ENCODE peak calls at places on chromosomes 2 and 18, in seven cellular contexts. I, X, K, P, M, A and C are unnamed samples.

GRCh38 chr2:153196378-153197058 is 282.0 kb downstream of the RPRM start:
- DNase-seq in I (no peak), X (no peak), K (no peak), P (no peak), M (no peak), A (no peak), C (no peak)

GRCh38 chr2:70525032-70525431 is 28.6 kb downstream of the TGFA start:
- DNase-seq in I (no peak), X (no peak), K (peak), P (peak), M (no peak), A (peak), C (peak)

GRCh38 chr2:45652090-45653050 is 895 bp downstream of the PRKCE start:
- DNase-seq in I (peak), X (peak), K (peak), P (no peak), M (peak), A (peak), C (peak)

GRCh38 chr2:181106229-181106628 is 125.8 kb downstream of the UBE2E3 start:
- DNase-seq in I (no peak), X (no peak), K (no peak), P (no peak), M (no peak), A (no peak), C (no peak)

GRCh38 chr2:148554459-148555247 is 89.9 kb upstream of the EPC2 start:
- DNase-seq in I (no peak), X (no peak), K (peak), P (no peak), M (no peak), A (no peak), C (peak)

GRCh38 chr2:216081487-216082387 is at the start of the genes PECR and TMEM169:
- DNase-seq in I (peak), X (peak), K (peak), P (no peak), M (peak), A (peak), C (peak)

GRCh38 chr2:34115076-34115475 is 516.0 kb upstream of the FAM98A start:
- DNase-seq in I (no peak), X (no peak), K (no peak), P (no peak), M (no peak), A (no peak), C (no peak)

GRCh38 chr2:159661286-159661685 is 44.9 kb upstream of the BAZ2B start:
- DNase-seq in I (no peak), X (no peak), K (no peak), P (no peak), M (no peak), A (no peak), C (peak)

GRCh38 chr2:172481507-172482262 is 54.3 kb downstream of the ITGA6 start:
- DNase-seq in I (no peak), X (no peak), K (no peak), P (no peak), M (no peak), A (no peak), C (no peak)

GRCh38 chr2:46893231-46893943 is 22.2 kb downstream of the MCFD2 start:
- DNase-seq in I (no peak), X (no peak), K (no peak), P (no peak), M (no peak), A (no peak), C (no peak)

GRCh38 chr2:162243305-162243693 is at the start of gene FAP:
- DNase-seq in I (peak), X (no peak), K (peak), P (no peak), M (no peak), A (no peak), C (peak)

GRCh38 chr18:62939433-62939832 is 224.1 kb downstream of the PHLPP1 start:
- DNase-seq in I (no peak), X (no peak), K (no peak), P (no peak), M (no peak), A (no peak), C (no peak)

GRCh38 chr2:27162151-27163121 is 13.6 kb downstream of the TCF23 start:
- DNase-seq in I (no peak), X (no peak), K (no peak), P (no peak), M (no peak), A (no peak), C (no peak)

GRCh38 chr2:143284087-143284675 is 155.0 kb downstream of the ARHGAP15 start:
- DNase-seq in I (peak), X (no peak), K (peak), P (no peak), M (peak), A (no peak), C (peak)

GRCh38 chr2:99597616-99598015 is 107.8 kb upstream of the REV1 start:
- DNase-seq in I (no peak), X (no peak), K (no peak), P (no peak), M (no peak), A (no peak), C (peak)

GRCh38 chr2:200223385-200223784 is 83.1 kb upstream of the SPATS2L start:
- DNase-seq in I (no peak), X (no peak), K (no peak), P (peak), M (no peak), A (no peak), C (peak)

GRCh38 chr2:212998629-212999359 is 152.6 kb downstream of the IKZF2 start:
- DNase-seq in I (no peak), X (no peak), K (peak), P (no peak), M (no peak), A (no peak), C (peak)

GRCh38 chr2:1584051-1584531 is 160.2 kb downstream of the PXDN start:
- DNase-seq in I (no peak), X (no peak), K (no peak), P (no peak), M (no peak), A (no peak), C (no peak)

GRCh38 chr2:235116885-235117492 is 165.2 kb downstream of the SH3BP4 start:
- DNase-seq in I (peak), X (no peak), K (peak), P (no peak), M (no peak), A (no peak), C (peak)

GRCh38 chr2:20645301-20645701 is 5.6 kb downstream of the HS1BP3 start:
- DNase-seq in I (no peak), X (no peak), K (no peak), P (no peak), M (no peak), A (no peak), C (no peak)

DNA sequence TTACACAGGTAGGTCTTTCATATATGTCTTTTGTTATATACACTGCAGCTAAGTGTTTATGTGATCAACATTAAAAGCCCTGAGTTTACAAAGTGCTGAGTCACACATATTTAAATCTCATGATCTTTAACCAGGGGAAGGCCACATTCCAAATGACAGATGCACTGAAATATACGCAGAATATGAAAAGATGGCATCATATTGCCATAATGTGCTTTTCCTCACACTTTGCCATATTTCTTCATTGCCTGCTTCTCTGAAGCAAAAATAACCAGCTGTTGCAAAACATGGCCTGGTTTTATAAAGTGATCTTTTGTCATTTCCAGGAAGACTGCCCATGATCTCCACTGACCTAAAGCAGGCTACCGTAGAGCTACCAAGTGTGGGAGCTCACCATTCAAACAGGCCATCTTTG is 93.5 kb upstream of the MAPRE2 start:
- DNase-seq in I (no peak), X (no peak), K (peak), P (no peak), M (no peak), A (no peak), C (peak)
- TF ChIP-seq CTCF in I (no peak), X (no peak), K (no peak), P (no peak), M (no peak), A (no peak), C (no peak)

GRCh38 chr2:43193652-43193995 is 32.8 kb downstream of the ZFP36L2 start:
- DNase-seq in I (no peak), X (no peak), K (no peak), P (no peak), M (no peak), A (no peak), C (no peak)

GRCh38 chr2:43193996-43194869 is 32.2 kb downstream of the ZFP36L2 start:
- DNase-seq in I (peak), X (no peak), K (no peak), P (no peak), M (peak), A (peak), C (no peak)

GRCh38 chr2:43192939-43193651 is 33.3 kb downstream of the ZFP36L2 start:
- DNase-seq in I (peak), X (no peak), K (no peak), P (no peak), M (no peak), A (peak), C (no peak)

GRCh38 chr2:43190305-43191052 is 35.9 kb downstream of the ZFP36L2 start:
- DNase-seq in I (no peak), X (no peak), K (no peak), P (no peak), M (no peak), A (no peak), C (no peak)

DNA sequence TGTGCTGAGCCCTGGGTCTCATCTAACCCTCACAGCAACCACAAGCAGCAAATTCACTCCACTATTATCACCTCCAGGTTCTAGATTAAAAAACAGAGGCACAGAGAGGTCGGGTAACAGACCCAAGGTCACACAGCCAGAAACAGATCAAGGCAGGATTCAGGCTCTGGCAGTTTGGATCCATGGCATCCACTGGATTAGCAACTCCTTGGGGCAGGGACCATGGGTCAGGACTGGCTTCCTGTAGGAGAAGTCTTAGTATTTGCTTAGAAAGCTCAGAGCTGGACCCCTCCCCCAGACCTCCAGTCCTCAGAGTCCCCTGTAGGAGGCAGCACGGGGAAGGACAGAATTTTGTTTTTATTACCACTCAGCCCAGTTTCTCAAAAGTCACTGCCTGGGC is 34.4 kb downstream of the ZFP36L2 start:
- DNase-seq in I (no peak), X (no peak), K (no peak), P (no peak), M (no peak), A (no peak), C (no peak)
- TF ChIP-seq CTCF in I (peak), X (peak), K (no peak), P (peak), M (no peak), A (no peak), C (peak)

GRCh38 chr2:161063946-161064306 is 96.3 kb upstream of the TANK start:
- DNase-seq in I (no peak), X (no peak), K (no peak), P (no peak), M (no peak), A (no peak), C (no peak)
- TF ChIP-seq CTCF in I (no peak), X (no peak), K (no peak), P (no peak), M (no peak), A (no peak), C (peak)

DNA sequence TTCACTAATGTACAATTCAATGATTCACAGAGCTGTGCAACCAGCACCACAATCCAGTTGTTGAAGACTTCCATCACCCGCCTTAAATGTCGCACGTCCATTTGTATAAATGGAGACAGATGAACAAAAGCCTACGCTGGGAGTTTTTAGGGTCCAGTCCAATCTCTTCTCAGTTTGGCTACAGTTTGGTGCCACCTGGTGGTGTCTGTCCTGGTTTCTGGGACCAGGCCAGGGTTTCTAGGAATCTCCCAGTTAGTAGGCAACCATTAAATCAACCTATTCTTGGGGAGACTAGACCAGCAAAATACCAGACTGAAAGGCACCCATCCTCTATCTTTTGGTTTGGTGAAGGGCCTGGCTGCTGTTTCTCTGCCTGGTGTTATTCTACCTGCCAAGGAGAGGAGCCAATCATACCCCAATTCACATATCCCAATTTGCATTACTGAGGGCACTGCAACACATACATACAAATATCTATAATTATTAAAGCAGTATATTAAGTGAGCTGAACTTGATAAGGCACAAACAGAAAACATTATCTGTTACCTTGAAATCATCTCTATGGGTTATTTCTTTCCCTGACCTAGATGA is 3.2 kb upstream of the DDX1 start:
- DNase-seq in I (peak), X (peak), K (peak), P (no peak), M (peak), A (no peak), C (peak)
- TF ChIP-seq CTCF in I (peak), X (peak), K (peak), P (peak), M (peak), A (peak), C (peak)

GRCh38 chr2:168577885-168578284 is 121.8 kb downstream of the CERS6 start:
- DNase-seq in I (no peak), X (no peak), K (no peak), P (no peak), M (no peak), A (no peak), C (peak)
- TF ChIP-seq CTCF in I (no peak), X (no peak), K (no peak), P (no peak), M (no peak), A (no peak), C (no peak)

DNA sequence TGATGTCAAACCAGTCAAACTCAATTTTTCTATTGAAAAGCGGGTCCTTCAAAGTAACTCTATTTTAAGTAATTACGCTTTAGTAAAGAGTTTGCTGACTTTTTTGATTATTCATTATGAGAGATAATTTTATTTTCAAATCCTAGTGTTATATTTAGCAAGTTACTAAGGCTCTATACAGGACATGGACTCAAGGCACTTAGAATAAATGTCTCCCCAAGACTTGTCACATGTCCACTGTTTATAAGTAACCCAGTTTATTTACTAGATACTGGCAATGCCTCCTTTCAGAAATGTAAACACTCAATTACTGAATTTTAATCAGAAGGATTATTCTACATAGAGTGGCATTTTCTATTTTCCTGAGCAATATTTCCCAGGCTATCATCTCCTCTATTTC is 638.1 kb downstream of the ERBB4 start:
- DNase-seq in I (no peak), X (no peak), K (no peak), P (no peak), M (no peak), A (no peak), C (no peak)
- TF ChIP-seq CTCF in I (no peak), X (no peak), K (no peak), P (no peak), M (no peak), A (no peak), C (no peak)

DNA sequence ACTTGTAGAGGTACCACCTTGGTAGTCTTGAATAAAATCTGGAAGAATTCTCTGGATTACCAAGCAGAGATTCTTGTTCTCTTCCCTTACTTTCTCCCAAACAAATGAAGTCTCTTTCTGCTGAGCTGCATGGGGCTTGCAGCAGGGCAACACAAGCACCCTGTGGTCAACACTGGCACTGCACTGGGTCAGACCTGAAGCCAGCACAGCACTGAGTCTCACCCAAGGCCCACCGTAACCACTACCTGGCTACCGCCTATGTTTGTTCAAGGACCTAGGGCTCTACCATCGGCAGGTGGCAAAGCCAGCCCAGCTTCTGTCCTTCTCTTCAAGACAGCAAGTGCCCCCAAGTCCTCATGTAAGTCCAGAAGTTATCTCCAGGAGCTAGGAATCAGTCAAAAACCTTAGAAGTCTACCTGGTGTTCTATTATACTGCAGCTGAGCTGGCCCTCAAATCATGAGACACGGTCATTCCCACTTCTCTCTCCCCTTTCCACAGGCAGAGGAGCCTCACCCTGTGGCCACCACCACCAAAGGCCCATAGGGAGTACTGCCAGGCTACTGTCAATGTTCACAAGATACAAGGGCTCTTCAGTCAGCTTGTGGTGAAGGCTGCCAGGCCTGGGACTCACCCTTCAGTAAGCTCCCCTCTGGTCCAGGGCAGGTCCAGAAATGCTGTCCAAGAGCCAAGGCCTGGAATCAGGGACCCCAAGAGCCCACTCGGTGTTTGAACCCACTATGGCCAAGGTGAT is 18.4 kb downstream of the VPS54 start:
- DNase-seq in I (no peak), X (no peak), K (no peak), P (no peak), M (no peak), A (no peak), C (no peak)
- TF ChIP-seq CTCF in I (no peak), X (peak), K (peak), P (peak), M (no peak), A (no peak), C (peak)